ENCODE peak calls at places on chromosomes 12 and 14, in seven cellular contexts. One of them, this sample, is unnamed.

GRCh38 chr14:52279405-52279804 is 11.9 kb downstream of the PTGDR start:
- DNase-seq in NCI-H1092 treated with DMSO at 0.1 percent for 48 hours: no peak
- DNase-seq in neural progenitor cell: no peak
- DNase-seq in Right ventricle myocardium superior: no peak
- DNase-seq in thoracic aorta: no peak
- DNase-seq in lower lobe of right lung: no peak
- DNase-seq in gastrocnemius medialis: no peak
- DNase-seq in this sample: no peak

GRCh38 chr12:5624873-5625272 is 193.0 kb downstream of the NTF3 start:
- DNase-seq in NCI-H1092 treated with DMSO at 0.1 percent for 48 hours: no peak
- DNase-seq in neural progenitor cell: no peak
- DNase-seq in Right ventricle myocardium superior: no peak
- DNase-seq in thoracic aorta: no peak
- DNase-seq in lower lobe of right lung: no peak
- DNase-seq in gastrocnemius medialis: no peak
- DNase-seq in this sample: no peak

GRCh38 chr14:57870686-57871457 is 5.0 kb upstream of the SLC35F4 start:
- DNase-seq in NCI-H1092 treated with DMSO at 0.1 percent for 48 hours: no peak
- DNase-seq in neural progenitor cell: no peak
- DNase-seq in Right ventricle myocardium superior: no peak
- DNase-seq in thoracic aorta: no peak
- DNase-seq in lower lobe of right lung: no peak
- DNase-seq in gastrocnemius medialis: no peak
- DNase-seq in this sample: no peak

GRCh38 chr14:91387996-91388395 is 29.6 kb downstream of the CCDC88C start:
- DNase-seq in NCI-H1092 treated with DMSO at 0.1 percent for 48 hours: no peak
- DNase-seq in neural progenitor cell: no peak
- DNase-seq in Right ventricle myocardium superior: no peak
- DNase-seq in thoracic aorta: no peak
- DNase-seq in lower lobe of right lung: peak
- DNase-seq in gastrocnemius medialis: no peak
- DNase-seq in this sample: no peak

GRCh38 chr12:68559246-68559645 is 51.5 kb upstream of the RAP1B start:
- DNase-seq in NCI-H1092 treated with DMSO at 0.1 percent for 48 hours: no peak
- DNase-seq in neural progenitor cell: no peak
- DNase-seq in Right ventricle myocardium superior: no peak
- DNase-seq in thoracic aorta: no peak
- DNase-seq in lower lobe of right lung: no peak
- DNase-seq in gastrocnemius medialis: no peak
- DNase-seq in this sample: no peak

GRCh38 chr14:59511916-59512530 is 27.7 kb downstream of the JKAMP start:
- DNase-seq in NCI-H1092 treated with DMSO at 0.1 percent for 48 hours: peak
- DNase-seq in neural progenitor cell: peak
- DNase-seq in Right ventricle myocardium superior: no peak
- DNase-seq in thoracic aorta: no peak
- DNase-seq in lower lobe of right lung: no peak
- DNase-seq in gastrocnemius medialis: no peak
- DNase-seq in this sample: peak

GRCh38 chr14:105061428-105062047 is 3.7 kb downstream of the GPR132 start:
- DNase-seq in NCI-H1092 treated with DMSO at 0.1 percent for 48 hours: no peak
- DNase-seq in neural progenitor cell: no peak
- DNase-seq in Right ventricle myocardium superior: peak
- DNase-seq in thoracic aorta: no peak
- DNase-seq in lower lobe of right lung: peak
- DNase-seq in gastrocnemius medialis: peak
- DNase-seq in this sample: no peak

GRCh38 chr12:97308576-97309198 is 153.9 kb upstream of the RMST start:
- DNase-seq in NCI-H1092 treated with DMSO at 0.1 percent for 48 hours: peak
- DNase-seq in neural progenitor cell: peak
- DNase-seq in Right ventricle myocardium superior: no peak
- DNase-seq in thoracic aorta: no peak
- DNase-seq in lower lobe of right lung: no peak
- DNase-seq in gastrocnemius medialis: no peak
- DNase-seq in this sample: no peak

GRCh38 chr12:15735837-15736615 is 53.2 kb downstream of the EPS8 start:
- DNase-seq in NCI-H1092 treated with DMSO at 0.1 percent for 48 hours: no peak
- DNase-seq in neural progenitor cell: no peak
- DNase-seq in Right ventricle myocardium superior: no peak
- DNase-seq in thoracic aorta: no peak
- DNase-seq in lower lobe of right lung: no peak
- DNase-seq in gastrocnemius medialis: no peak
- DNase-seq in this sample: no peak

GRCh38 chr12:45547822-45548221 is 181.7 kb upstream of the ARID2 start:
- DNase-seq in NCI-H1092 treated with DMSO at 0.1 percent for 48 hours: peak
- DNase-seq in neural progenitor cell: no peak
- DNase-seq in Right ventricle myocardium superior: no peak
- DNase-seq in thoracic aorta: no peak
- DNase-seq in lower lobe of right lung: no peak
- DNase-seq in gastrocnemius medialis: no peak
- DNase-seq in this sample: no peak

GRCh38 chr12:5548152-5548933 is 116.4 kb downstream of the NTF3 start:
- DNase-seq in NCI-H1092 treated with DMSO at 0.1 percent for 48 hours: no peak
- DNase-seq in neural progenitor cell: no peak
- DNase-seq in Right ventricle myocardium superior: no peak
- DNase-seq in thoracic aorta: no peak
- DNase-seq in lower lobe of right lung: no peak
- DNase-seq in gastrocnemius medialis: no peak
- DNase-seq in this sample: no peak

GRCh38 chr12:122208073-122208820 is 4.7 kb downstream of the B3GNT4 start:
- DNase-seq in NCI-H1092 treated with DMSO at 0.1 percent for 48 hours: no peak
- DNase-seq in neural progenitor cell: no peak
- DNase-seq in Right ventricle myocardium superior: no peak
- DNase-seq in thoracic aorta: no peak
- DNase-seq in lower lobe of right lung: no peak
- DNase-seq in gastrocnemius medialis: no peak
- DNase-seq in this sample: no peak

GRCh38 chr14:65042731-65043372 is 56.2 kb downstream of the FNTB start:
- DNase-seq in NCI-H1092 treated with DMSO at 0.1 percent for 48 hours: no peak
- DNase-seq in neural progenitor cell: no peak
- DNase-seq in Right ventricle myocardium superior: no peak
- DNase-seq in thoracic aorta: no peak
- DNase-seq in lower lobe of right lung: peak
- DNase-seq in gastrocnemius medialis: no peak
- DNase-seq in this sample: no peak

GRCh38 chr14:38074754-38075153 is 132.9 kb upstream of the SSTR1 start:
- DNase-seq in NCI-H1092 treated with DMSO at 0.1 percent for 48 hours: no peak
- DNase-seq in neural progenitor cell: no peak
- DNase-seq in Right ventricle myocardium superior: no peak
- DNase-seq in thoracic aorta: no peak
- DNase-seq in lower lobe of right lung: no peak
- DNase-seq in gastrocnemius medialis: no peak
- DNase-seq in this sample: no peak

GRCh38 chr12:117587646-117588287 is 226.3 kb upstream of the NOS1 start:
- DNase-seq in NCI-H1092 treated with DMSO at 0.1 percent for 48 hours: peak
- DNase-seq in neural progenitor cell: peak
- DNase-seq in Right ventricle myocardium superior: peak
- DNase-seq in thoracic aorta: no peak
- DNase-seq in lower lobe of right lung: peak
- DNase-seq in gastrocnemius medialis: peak
- DNase-seq in this sample: peak

GRCh38 chr14:36948157-36948859 is 224.1 kb downstream of the SLC25A21 start:
- DNase-seq in NCI-H1092 treated with DMSO at 0.1 percent for 48 hours: no peak
- DNase-seq in neural progenitor cell: no peak
- DNase-seq in Right ventricle myocardium superior: no peak
- DNase-seq in thoracic aorta: no peak
- DNase-seq in lower lobe of right lung: no peak
- DNase-seq in gastrocnemius medialis: no peak
- DNase-seq in this sample: no peak

GRCh38 chr12:109065154-109065852 is 12.9 kb downstream of the USP30 start:
- DNase-seq in NCI-H1092 treated with DMSO at 0.1 percent for 48 hours: no peak
- DNase-seq in neural progenitor cell: no peak
- DNase-seq in Right ventricle myocardium superior: no peak
- DNase-seq in thoracic aorta: no peak
- DNase-seq in lower lobe of right lung: no peak
- DNase-seq in gastrocnemius medialis: no peak
- DNase-seq in this sample: no peak

GRCh38 chr12:93670104-93670503 is 7.1 kb upstream of the CRADD start:
- DNase-seq in NCI-H1092 treated with DMSO at 0.1 percent for 48 hours: no peak
- DNase-seq in neural progenitor cell: no peak
- DNase-seq in Right ventricle myocardium superior: no peak
- DNase-seq in thoracic aorta: no peak
- DNase-seq in lower lobe of right lung: no peak
- DNase-seq in gastrocnemius medialis: no peak
- DNase-seq in this sample: no peak

GRCh38 chr12:131536337-131536736 is 174.6 kb upstream of the SFSWAP start:
- DNase-seq in NCI-H1092 treated with DMSO at 0.1 percent for 48 hours: no peak
- DNase-seq in neural progenitor cell: no peak
- DNase-seq in Right ventricle myocardium superior: no peak
- DNase-seq in thoracic aorta: no peak
- DNase-seq in lower lobe of right lung: no peak
- DNase-seq in gastrocnemius medialis: peak
- DNase-seq in this sample: no peak

GRCh38 chr12:4270016-4270669 is 3.4 kb upstream of the CCND2 start:
- DNase-seq in NCI-H1092 treated with DMSO at 0.1 percent for 48 hours: no peak
- DNase-seq in neural progenitor cell: peak
- DNase-seq in Right ventricle myocardium superior: no peak
- DNase-seq in thoracic aorta: no peak
- DNase-seq in lower lobe of right lung: no peak
- DNase-seq in gastrocnemius medialis: no peak
- DNase-seq in this sample: peak

GRCh38 chr12:91965781-91966180 is 179.9 kb downstream of the BTG1 start:
- DNase-seq in NCI-H1092 treated with DMSO at 0.1 percent for 48 hours: no peak
- DNase-seq in neural progenitor cell: peak
- DNase-seq in Right ventricle myocardium superior: no peak
- DNase-seq in thoracic aorta: no peak
- DNase-seq in lower lobe of right lung: no peak
- DNase-seq in gastrocnemius medialis: no peak
- DNase-seq in this sample: no peak

GRCh38 chr12:95205685-95206084 is 11.6 kb downstream of the FGD6 start:
- DNase-seq in NCI-H1092 treated with DMSO at 0.1 percent for 48 hours: no peak
- DNase-seq in neural progenitor cell: peak
- DNase-seq in Right ventricle myocardium superior: no peak
- DNase-seq in thoracic aorta: no peak
- DNase-seq in lower lobe of right lung: no peak
- DNase-seq in gastrocnemius medialis: no peak
- DNase-seq in this sample: no peak

GRCh38 chr12:112353389-112353788 is 28.8 kb downstream of the HECTD4 start:
- DNase-seq in NCI-H1092 treated with DMSO at 0.1 percent for 48 hours: no peak
- DNase-seq in neural progenitor cell: no peak
- DNase-seq in Right ventricle myocardium superior: no peak
- DNase-seq in thoracic aorta: no peak
- DNase-seq in lower lobe of right lung: no peak
- DNase-seq in gastrocnemius medialis: no peak
- DNase-seq in this sample: no peak

GRCh38 chr14:52040598-52040997 is 28.3 kb downstream of the NID2 start:
- DNase-seq in NCI-H1092 treated with DMSO at 0.1 percent for 48 hours: no peak
- DNase-seq in neural progenitor cell: no peak
- DNase-seq in Right ventricle myocardium superior: no peak
- DNase-seq in thoracic aorta: no peak
- DNase-seq in lower lobe of right lung: no peak
- DNase-seq in gastrocnemius medialis: no peak
- DNase-seq in this sample: no peak

GRCh38 chr14:84490081-84490480 is 1039.9 kb upstream of the FLRT2 start:
- DNase-seq in NCI-H1092 treated with DMSO at 0.1 percent for 48 hours: no peak
- DNase-seq in neural progenitor cell: no peak
- DNase-seq in Right ventricle myocardium superior: no peak
- DNase-seq in thoracic aorta: no peak
- DNase-seq in lower lobe of right lung: no peak
- DNase-seq in gastrocnemius medialis: no peak
- DNase-seq in this sample: no peak

GRCh38 chr14:31154956-31155355 is 52.6 kb downstream of the HECTD1 start:
- DNase-seq in NCI-H1092 treated with DMSO at 0.1 percent for 48 hours: no peak
- DNase-seq in neural progenitor cell: no peak
- DNase-seq in Right ventricle myocardium superior: no peak
- DNase-seq in thoracic aorta: no peak
- DNase-seq in lower lobe of right lung: no peak
- DNase-seq in gastrocnemius medialis: no peak
- DNase-seq in this sample: no peak